ENCODE peak calls at places on chromosome 5, in seven cellular contexts. One of them, this sample, is unnamed.

GRCh38 chr5:6632324-6632930 is 417 bp downstream of the NSUN2 start:
- DNase-seq in brain microvascular endothelial cell: peak; percentile 22
- DNase-seq in tibial artery: peak; percentile 69
- DNase-seq in neural progenitor cell: no peak
- DNase-seq in A549: no peak
- DNase-seq in lung: peak; percentile 33
- DNase-seq in spleen: no peak
- DNase-seq in this sample: no peak

GRCh38 chr5:175654346-175654745 is 3.5 kb upstream of the HRH2 start:
- DNase-seq in spleen: no peak
- DNase-seq in lung: no peak
- DNase-seq in tibial artery: peak; percentile 21
- DNase-seq in A549: no peak
- DNase-seq in neural progenitor cell: no peak
- DNase-seq in brain microvascular endothelial cell: no peak
- DNase-seq in this sample: no peak

GRCh38 chr5:38738898-38739743 is 106.7 kb upstream of the OSMR start:
- DNase-seq in brain microvascular endothelial cell: no peak
- DNase-seq in neural progenitor cell: no peak
- DNase-seq in lung: no peak
- DNase-seq in spleen: no peak
- DNase-seq in A549: peak; percentile 36
- DNase-seq in tibial artery: no peak
- DNase-seq in this sample: no peak

GRCh38 chr5:158429564-158429963 is 570.6 kb upstream of the CLINT1 start:
- DNase-seq in lung: no peak
- DNase-seq in spleen: no peak
- DNase-seq in neural progenitor cell: no peak
- DNase-seq in A549: no peak
- DNase-seq in tibial artery: no peak
- DNase-seq in brain microvascular endothelial cell: no peak
- DNase-seq in this sample: no peak

GRCh38 chr5:96150007-96150406 is 188.4 kb upstream of the ELL2 start:
- DNase-seq in neural progenitor cell: no peak
- DNase-seq in spleen: no peak
- DNase-seq in lung: no peak
- DNase-seq in A549: no peak
- DNase-seq in brain microvascular endothelial cell: no peak
- DNase-seq in tibial artery: no peak
- DNase-seq in this sample: no peak

GRCh38 chr5:53917095-53917494 is 356.7 kb downstream of the NDUFS4 start:
- DNase-seq in neural progenitor cell: no peak
- DNase-seq in spleen: no peak
- DNase-seq in tibial artery: no peak
- DNase-seq in A549: peak; percentile 18
- DNase-seq in lung: no peak
- DNase-seq in brain microvascular endothelial cell: peak; percentile 28
- DNase-seq in this sample: no peak

GRCh38 chr5:98750693-98751092 is 22.8 kb upstream of the RGMB start:
- DNase-seq in tibial artery: no peak
- DNase-seq in A549: peak; percentile 37
- DNase-seq in brain microvascular endothelial cell: no peak
- DNase-seq in lung: no peak
- DNase-seq in neural progenitor cell: no peak
- DNase-seq in spleen: no peak
- DNase-seq in this sample: no peak

GRCh38 chr5:176365663-176366574 is 632 bp downstream of the ARL10 start:
- DNase-seq in neural progenitor cell: peak; percentile 86
- DNase-seq in A549: no peak
- DNase-seq in brain microvascular endothelial cell: no peak
- DNase-seq in spleen: peak; percentile 81
- DNase-seq in tibial artery: peak; percentile 72
- DNase-seq in lung: no peak
- DNase-seq in this sample: peak; percentile 78

GRCh38 chr5:170269579-170269978 is 28.0 kb downstream of the LCP2 start:
- DNase-seq in lung: no peak
- DNase-seq in tibial artery: no peak
- DNase-seq in A549: no peak
- DNase-seq in brain microvascular endothelial cell: no peak
- DNase-seq in spleen: no peak
- DNase-seq in neural progenitor cell: no peak
- DNase-seq in this sample: no peak

GRCh38 chr5:154467655-154468354 is 10.2 kb downstream of the HAND1 start:
- DNase-seq in lung: peak; percentile 78
- DNase-seq in A549: peak; percentile 65
- DNase-seq in tibial artery: peak; percentile 77
- DNase-seq in brain microvascular endothelial cell: peak; percentile 57
- DNase-seq in spleen: peak; percentile 94
- DNase-seq in neural progenitor cell: peak; percentile 88
- DNase-seq in this sample: no peak

GRCh38 chr5:149632311-149633251 is 51.3 kb downstream of the ARHGEF37 start:
- DNase-seq in lung: no peak
- DNase-seq in A549: peak; percentile 34
- DNase-seq in spleen: no peak
- DNase-seq in brain microvascular endothelial cell: peak; percentile 87
- DNase-seq in neural progenitor cell: no peak
- DNase-seq in tibial artery: peak; percentile 64
- DNase-seq in this sample: no peak

GRCh38 chr5:140073296-140073695 is 30.2 kb upstream of the NRG2 start:
- DNase-seq in A549: no peak
- DNase-seq in tibial artery: no peak
- DNase-seq in spleen: no peak
- DNase-seq in lung: no peak
- DNase-seq in brain microvascular endothelial cell: no peak
- DNase-seq in neural progenitor cell: no peak
- DNase-seq in this sample: no peak

GRCh38 chr5:140072812-140073211 is 29.7 kb upstream of the NRG2 start:
- DNase-seq in tibial artery: no peak
- DNase-seq in A549: no peak
- DNase-seq in brain microvascular endothelial cell: no peak
- DNase-seq in lung: no peak
- DNase-seq in spleen: no peak
- DNase-seq in neural progenitor cell: no peak
- DNase-seq in this sample: no peak

GRCh38 chr5:140075371-140075770 is 32.3 kb upstream of the NRG2 start:
- DNase-seq in spleen: no peak
- DNase-seq in tibial artery: no peak
- DNase-seq in brain microvascular endothelial cell: no peak
- DNase-seq in lung: no peak
- DNase-seq in neural progenitor cell: no peak
- DNase-seq in A549: no peak
- DNase-seq in this sample: no peak

GRCh38 chr5:140076142-140076541 is 33.0 kb upstream of the NRG2 start:
- DNase-seq in neural progenitor cell: no peak
- DNase-seq in A549: no peak
- DNase-seq in tibial artery: no peak
- DNase-seq in brain microvascular endothelial cell: no peak
- DNase-seq in lung: no peak
- DNase-seq in spleen: no peak
- DNase-seq in this sample: no peak

DNA sequence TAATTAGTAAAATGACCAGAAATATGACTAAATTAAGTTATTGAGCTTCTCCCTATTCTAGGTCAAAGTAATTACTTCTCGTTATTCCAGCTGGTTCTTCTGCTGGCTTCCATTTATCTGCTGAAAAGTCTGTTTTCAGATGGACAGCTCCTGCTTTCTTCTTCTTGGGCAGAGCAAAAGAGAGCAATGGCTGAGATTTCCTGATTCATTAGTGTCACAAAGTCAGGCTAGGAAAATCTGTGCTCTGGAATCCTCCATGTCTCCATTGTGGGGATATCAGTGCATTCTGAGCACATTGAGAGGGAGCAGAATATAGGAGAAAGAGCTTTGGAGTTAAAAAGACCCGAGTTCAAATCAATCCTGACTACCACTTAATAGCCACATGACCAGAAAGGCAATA is 33.7 kb upstream of the NRG2 start:
- DNase-seq in tibial artery: no peak
- DNase-seq in A549: no peak
- DNase-seq in lung: no peak
- DNase-seq in neural progenitor cell: peak; percentile 11
- DNase-seq in brain microvascular endothelial cell: no peak
- DNase-seq in spleen: no peak
- DNase-seq in this sample: no peak
- H3K27ac ChIP-seq in tibial artery: no peak overlapping the region
- H3K27ac ChIP-seq in A549: no peak overlapping the region
- H3K27ac ChIP-seq in lung: no peak overlapping the region
- H3K27ac ChIP-seq in neural progenitor cell: no peak overlapping the region
- H3K27ac ChIP-seq in brain microvascular endothelial cell: no peak overlapping the region
- H3K27ac ChIP-seq in spleen: no peak overlapping the region
- H3K27ac ChIP-seq in this sample: no peak overlapping the region

DNA sequence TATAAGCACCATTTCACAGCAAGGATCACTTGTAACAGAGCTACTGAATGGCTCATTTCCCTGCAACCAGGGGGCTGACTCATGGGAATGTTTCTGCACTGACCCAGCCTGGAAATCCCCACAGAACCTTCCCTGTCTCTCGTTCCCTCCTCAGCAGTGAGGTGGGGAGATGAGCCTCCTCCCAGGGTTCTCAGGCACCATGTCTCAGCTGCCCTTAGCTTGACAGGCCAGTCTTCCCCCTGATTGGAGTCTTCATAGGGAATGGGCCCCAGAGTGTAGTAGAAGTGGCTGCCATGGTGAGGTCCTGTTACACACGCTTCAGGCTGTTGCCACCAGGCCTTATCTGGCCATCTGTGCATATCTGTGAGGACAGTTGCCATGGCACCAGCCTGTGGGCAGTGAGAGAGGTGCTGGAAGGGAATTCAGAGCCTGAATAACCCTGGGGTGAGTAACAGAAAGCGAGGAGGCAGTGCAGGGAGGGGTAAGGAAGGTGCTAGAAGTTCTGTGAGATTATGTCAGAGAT is 324.4 kb downstream of the ENC1 start:
- DNase-seq in neural progenitor cell: peak; percentile 8
- DNase-seq in spleen: no peak
- DNase-seq in tibial artery: peak; percentile 75
- DNase-seq in A549: peak; percentile 81
- DNase-seq in brain microvascular endothelial cell: peak; percentile 98
- DNase-seq in lung: peak; percentile 36
- DNase-seq in this sample: peak; percentile 85
- TF ChIP-seq CTCF in neural progenitor cell: no peak
- TF ChIP-seq CTCF in spleen: no peak
- TF ChIP-seq CTCF in tibial artery: no peak
- TF ChIP-seq CTCF in A549: no peak
- TF ChIP-seq CTCF in brain microvascular endothelial cell: no peak
- TF ChIP-seq CTCF in lung: no peak
- TF ChIP-seq CTCF in this sample: no peak

GRCh38 chr5:109100971-109101370 is 308.8 kb downstream of the PJA2 start:
- DNase-seq in tibial artery: no peak
- DNase-seq in brain microvascular endothelial cell: no peak
- DNase-seq in spleen: no peak
- DNase-seq in lung: no peak
- DNase-seq in neural progenitor cell: no peak
- DNase-seq in A549: no peak
- DNase-seq in this sample: no peak

GRCh38 chr5:109102291-109102690 is 307.5 kb downstream of the PJA2 start:
- DNase-seq in brain microvascular endothelial cell: no peak
- DNase-seq in tibial artery: no peak
- DNase-seq in spleen: no peak
- DNase-seq in lung: no peak
- DNase-seq in A549: no peak
- DNase-seq in neural progenitor cell: no peak
- DNase-seq in this sample: no peak

GRCh38 chr5:109105631-109106267 is 304.0 kb downstream of the PJA2 start:
- DNase-seq in neural progenitor cell: peak; percentile 42
- DNase-seq in lung: no peak
- DNase-seq in A549: no peak
- DNase-seq in brain microvascular endothelial cell: peak; percentile 80
- DNase-seq in tibial artery: no peak
- DNase-seq in spleen: no peak
- DNase-seq in this sample: no peak
- H3K4me3 ChIP-seq in neural progenitor cell: no peak overlapping the region
- H3K4me3 ChIP-seq in lung: no peak overlapping the region
- H3K4me3 ChIP-seq in A549: no peak overlapping the region
- H3K4me3 ChIP-seq in brain microvascular endothelial cell: peak overlapping the region; percentile 4
- H3K4me3 ChIP-seq in tibial artery: no peak overlapping the region
- H3K4me3 ChIP-seq in spleen: no peak overlapping the region
- H3K4me3 ChIP-seq in this sample: no peak overlapping the region

DNA sequence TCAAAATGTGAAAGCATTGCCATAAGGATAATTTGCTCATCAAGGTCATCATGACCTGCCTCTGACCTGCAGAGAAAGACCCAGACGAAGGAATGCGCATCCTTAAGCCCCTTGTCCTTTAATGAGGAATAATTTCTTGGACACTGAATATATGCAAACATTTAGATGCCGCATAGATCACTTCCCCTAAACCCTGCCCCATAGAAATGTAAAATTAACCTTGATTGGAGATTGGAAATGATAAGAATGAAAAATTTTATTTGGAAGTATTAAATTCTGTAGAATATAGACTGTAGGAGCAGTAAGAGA is 233.1 kb downstream of the ARHGAP26 start:
- DNase-seq in neural progenitor cell: no peak
- DNase-seq in A549: no peak
- DNase-seq in brain microvascular endothelial cell: no peak
- DNase-seq in lung: no peak
- DNase-seq in spleen: no peak
- DNase-seq in tibial artery: no peak
- DNase-seq in this sample: no peak
- H3K27ac ChIP-seq in neural progenitor cell: no peak overlapping the region
- H3K27ac ChIP-seq in A549: peak overlapping the region; percentile 52
- H3K27ac ChIP-seq in brain microvascular endothelial cell: peak overlapping the region; percentile 84
- H3K27ac ChIP-seq in lung: peak overlapping the region; percentile 85
- H3K27ac ChIP-seq in spleen: peak overlapping the region; percentile 86
- H3K27ac ChIP-seq in tibial artery: peak overlapping the region; percentile 46
- H3K27ac ChIP-seq in this sample: peak overlapping the region; percentile 74

GRCh38 chr5:174459832-174460448 is 264.4 kb upstream of the MSX2 start:
- DNase-seq in lung: no peak
- DNase-seq in neural progenitor cell: no peak
- DNase-seq in spleen: no peak
- DNase-seq in brain microvascular endothelial cell: no peak
- DNase-seq in A549: no peak
- DNase-seq in tibial artery: no peak
- DNase-seq in this sample: no peak

GRCh38 chr5:174462128-174462527 is 262.3 kb upstream of the MSX2 start:
- DNase-seq in brain microvascular endothelial cell: no peak
- DNase-seq in tibial artery: no peak
- DNase-seq in A549: no peak
- DNase-seq in neural progenitor cell: no peak
- DNase-seq in lung: no peak
- DNase-seq in spleen: no peak
- DNase-seq in this sample: no peak

GRCh38 chr5:174459071-174459702 is 265.2 kb upstream of the MSX2 start:
- DNase-seq in spleen: no peak
- DNase-seq in tibial artery: no peak
- DNase-seq in neural progenitor cell: no peak
- DNase-seq in lung: no peak
- DNase-seq in A549: no peak
- DNase-seq in brain microvascular endothelial cell: no peak
- DNase-seq in this sample: no peak

GRCh38 chr5:174464504-174465165 is 259.7 kb upstream of the MSX2 start:
- DNase-seq in spleen: no peak
- DNase-seq in lung: no peak
- DNase-seq in tibial artery: no peak
- DNase-seq in A549: no peak
- DNase-seq in neural progenitor cell: no peak
- DNase-seq in brain microvascular endothelial cell: no peak
- DNase-seq in this sample: no peak
- TF ChIP-seq CTCF in spleen: no peak
- TF ChIP-seq CTCF in lung: no peak
- TF ChIP-seq CTCF in tibial artery: no peak
- TF ChIP-seq CTCF in A549: no peak
- TF ChIP-seq CTCF in neural progenitor cell: peak; percentile 40
- TF ChIP-seq CTCF in brain microvascular endothelial cell: no peak
- TF ChIP-seq CTCF in this sample: peak; percentile 50

This sample was measured in RWPE2.